ENCODE peak calls at places on chromosomes 16 and 17, in seven cellular contexts. U, D, E, J, Q, I and F are unnamed samples.

GRCh38 chr17:32485261-32485955 is 1.4 kb upstream of the CDK5R1 start:
- DNase-seq in I (no peak), D (no peak), U (no peak), Q (no peak), E (no peak), J (no peak), F (no peak)

GRCh38 chr17:153851-154250 is 16.5 kb downstream of the SCGB1C2 start:
- DNase-seq in D (no peak), E (no peak), Q (no peak), U (no peak), J (no peak), I (no peak), F (no peak)

GRCh38 chr16:72873853-72874252 is 174.1 kb downstream of the ZFHX3 start:
- DNase-seq in J (no peak), E (no peak), I (no peak), Q (no peak), D (no peak), U (no peak), F (no peak)

GRCh38 chr17:42698736-42699414 is 16.5 kb downstream of the CNTNAP1 start:
- DNase-seq in J (no peak), U (no peak), Q (no peak), I (peak; percentile 71), D (peak; percentile 64), E (peak; percentile 82), F (no peak)

GRCh38 chr17:65698381-65699061 is 137.1 kb upstream of the AXIN2 start:
- DNase-seq in J (no peak), E (peak; percentile 27), I (peak; percentile 71), D (no peak), U (peak; percentile 82), Q (peak; percentile 88), F (no peak)

GRCh38 chr17:68624381-68624780 is 23.2 kb upstream of the FAM20A start:
- DNase-seq in U (no peak), Q (no peak), I (no peak), D (no peak), E (peak; percentile 28), J (no peak), F (no peak)

GRCh38 chr16:77220427-77220826 is 21.2 kb downstream of the SYCE1L start:
- DNase-seq in D (no peak), U (no peak), E (no peak), J (no peak), I (peak; percentile 8), Q (no peak), F (peak; percentile 64)

GRCh38 chr16:83901101-83901500 is 2.2 kb downstream of the MLYCD start:
- DNase-seq in Q (no peak), J (no peak), I (peak; percentile 29), E (peak; percentile 74), U (no peak), D (no peak), F (no peak)

GRCh38 chr17:11625878-11626277 is 27.6 kb downstream of the DNAH9 start:
- DNase-seq in D (no peak), I (no peak), E (no peak), Q (no peak), J (no peak), U (no peak), F (no peak)

GRCh38 chr16:50771366-50771765 is 29.5 kb downstream of the CYLD start:
- DNase-seq in E (peak; percentile 74), J (no peak), Q (no peak), I (peak; percentile 85), U (peak; percentile 40), D (no peak), F (no peak)

GRCh38 chr17:56570199-56570598 is 23.3 kb upstream of the NOG start:
- DNase-seq in E (no peak), I (no peak), Q (no peak), D (no peak), J (no peak), U (no peak), F (no peak)

GRCh38 chr16:1959269-1960039 is at the start of gene NDUFB10:
- DNase-seq in J (peak; percentile 95), U (peak; percentile 78), I (peak; percentile 90), Q (no peak), E (peak; percentile 87), D (peak; percentile 97), F (peak; percentile 94)

GRCh38 chr16:73204359-73205152 is 156.6 kb upstream of the ZFHX3 start:
- DNase-seq in I (no peak), U (no peak), Q (no peak), J (no peak), D (no peak), E (no peak), F (no peak)

GRCh38 chr17:27782791-27783206 is 17.5 kb downstream of the NOS2 start:
- DNase-seq in I (no peak), E (no peak), Q (no peak), J (no peak), U (no peak), D (no peak), F (no peak)

GRCh38 chr17:48642059-48642842 is 16.1 kb upstream of the HOXB9 start:
- DNase-seq in E (peak; percentile 59), I (no peak), U (no peak), Q (no peak), J (peak; percentile 43), D (no peak), F (no peak)

GRCh38 chr16:72228014-72228413 is 56.1 kb upstream of the PMFBP1 start:
- DNase-seq in E (no peak), Q (no peak), U (no peak), D (no peak), J (no peak), I (no peak), F (no peak)

GRCh38 chr17:29103341-29103740 is 60.4 kb downstream of the PIPOX start:
- DNase-seq in J (no peak), I (no peak), Q (no peak), E (no peak), D (no peak), U (no peak), F (no peak)
- TF ChIP-seq CTCF in J (no peak), I (no peak), Q (no peak), E (no peak), D (no peak), U (no peak), F (no peak)

DNA sequence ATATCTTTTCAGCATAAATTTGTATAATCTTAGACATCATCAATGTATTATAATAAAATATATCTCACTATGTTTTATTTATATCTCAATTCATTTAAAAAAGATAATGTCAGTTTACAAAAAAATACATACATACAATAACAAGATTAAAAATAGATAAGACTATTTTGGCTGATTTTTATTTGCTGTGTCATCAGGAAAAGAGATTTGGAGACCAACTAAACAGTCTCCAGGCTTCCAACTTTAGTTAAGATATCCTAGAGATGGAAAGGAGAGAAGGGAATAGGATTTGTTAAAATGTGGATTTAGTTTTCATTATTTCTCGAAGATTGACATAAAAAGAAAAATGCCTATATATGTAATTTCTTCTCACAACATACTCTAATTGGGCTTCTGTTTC is 433.8 kb upstream of the TOM1L1 start:
- DNase-seq in Q (no peak), D (no peak), I (no peak), E (no peak), J (no peak), U (no peak), F (no peak)
- TF ChIP-seq CTCF in Q (no peak), D (no peak), I (no peak), E (no peak), J (no peak), U (no peak), F (no peak)

DNA sequence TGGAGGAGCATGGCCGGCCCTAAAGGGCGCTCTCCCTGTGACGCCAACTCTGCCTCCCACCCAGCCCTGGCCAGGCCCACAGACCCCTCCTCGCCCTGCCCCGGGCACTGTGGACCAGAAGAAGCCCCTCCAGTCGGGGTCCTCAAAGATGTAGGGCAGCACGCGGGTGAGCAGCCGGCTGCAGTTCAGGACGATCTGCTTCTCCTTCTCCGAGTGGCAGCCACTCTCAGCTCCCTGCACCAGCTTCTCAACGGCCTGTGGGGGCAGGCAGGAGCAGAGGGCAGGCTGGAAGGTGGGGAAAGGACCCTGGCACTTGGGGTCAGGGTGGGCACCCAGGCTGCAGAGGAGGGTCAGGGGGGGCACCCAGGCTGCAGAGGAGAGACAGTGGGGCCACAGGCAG is 8.9 kb downstream of the HID1 start:
- DNase-seq in Q (no peak), U (no peak), D (no peak), J (no peak), I (no peak), E (no peak), F (no peak)
- TF ChIP-seq CTCF in Q (peak; percentile 1), U (peak; percentile 43), D (no peak), J (no peak), I (no peak), E (no peak), F (no peak)

GRCh38 chr17:77899494-77899893 is 59.0 kb upstream of the TNRC6C start:
- DNase-seq in E (no peak), U (no peak), I (no peak), D (peak; percentile 7), Q (no peak), J (no peak), F (no peak)

GRCh38 chr17:77894126-77894956 is 64.2 kb upstream of the TNRC6C start:
- DNase-seq in D (peak; percentile 39), U (no peak), E (no peak), J (no peak), I (no peak), Q (no peak), F (no peak)

GRCh38 chr17:77897741-77898301 is 60.7 kb upstream of the TNRC6C start:
- DNase-seq in U (no peak), I (no peak), Q (no peak), J (no peak), E (no peak), D (peak; percentile 38), F (no peak)

GRCh38 chr17:77901476-77901875 is 57.0 kb upstream of the TNRC6C start:
- DNase-seq in Q (no peak), I (no peak), J (no peak), E (no peak), D (peak; percentile 21), U (no peak), F (no peak)

DNA sequence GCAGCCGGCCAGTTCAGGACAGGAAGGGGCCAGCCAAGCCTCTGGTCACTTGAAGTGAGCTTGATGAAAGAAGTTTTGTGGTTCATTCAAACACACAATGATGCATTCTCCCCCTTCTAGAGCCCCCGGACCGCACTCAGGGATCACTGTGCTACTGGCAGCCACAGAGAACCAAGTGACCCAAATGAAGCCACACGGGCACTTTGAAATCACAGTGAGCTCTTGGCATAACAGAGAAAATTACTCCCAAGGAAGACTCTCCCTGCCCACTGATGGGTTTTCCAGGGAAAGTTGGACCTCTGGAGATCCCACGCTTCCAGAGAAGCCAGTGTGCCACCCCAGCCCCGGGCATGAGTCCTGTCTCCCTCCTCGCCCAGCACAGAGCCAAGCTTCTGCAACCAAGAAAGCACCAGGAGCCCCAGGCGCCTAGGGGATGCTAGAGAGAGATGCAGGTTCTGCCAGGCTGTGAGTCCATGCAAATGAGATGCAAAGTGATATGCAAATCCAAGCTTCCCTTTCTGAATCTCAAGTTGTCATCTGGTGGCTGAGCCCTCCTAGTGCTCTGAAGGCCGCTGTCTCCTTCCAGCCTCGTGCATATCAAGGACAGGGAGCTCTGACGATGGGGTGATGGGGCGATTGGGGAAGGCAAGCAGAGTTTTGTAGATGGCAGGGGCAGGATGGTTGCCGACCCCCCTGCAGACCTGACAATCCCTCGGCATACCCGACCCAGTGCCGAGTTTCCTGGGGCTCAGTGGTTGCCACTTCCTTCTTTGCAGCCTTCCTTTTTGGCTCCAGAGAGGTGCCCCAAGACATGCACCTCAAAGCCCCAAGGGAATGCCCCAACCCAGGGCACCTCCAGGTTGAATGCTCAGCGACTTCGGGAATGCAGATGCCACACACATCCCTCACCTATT is 59.7 kb upstream of the TNRC6C start:
- DNase-seq in I (no peak), U (no peak), E (no peak), J (no peak), Q (no peak), D (peak; percentile 37), F (no peak)
- TF ChIP-seq CTCF in I (no peak), U (no peak), E (no peak), J (no peak), Q (no peak), D (no peak), F (no peak)

GRCh38 chr17:29682054-29682453 is 59.3 kb upstream of the CORO6 start:
- DNase-seq in J (peak; percentile 64), E (no peak), D (no peak), I (no peak), U (no peak), Q (no peak), F (no peak)
- TF ChIP-seq CTCF in J (peak; percentile 63), E (peak; percentile 14), D (no peak), I (no peak), U (no peak), Q (no peak), F (no peak)